ENCODE peak calls at places on chromosomes 4 and X, in six cellular contexts. One of them, this sample, is unnamed. For H3K36me3, the result is how much of the 10 kb centered on the place peaks cover.

GRCh38 chr4:7777017-7777710 is 162.5 kb downstream of the AFAP1 start:
- DNase-seq in HepG2: no peak
- DNase-seq in tibial nerve: no peak
- DNase-seq in cardiac muscle cell: no peak
- DNase-seq in lower lobe of right lung: no peak
- DNase-seq in MM.1S: no peak
- DNase-seq in this sample: no peak

GRCh38 chr4:182245041-182245440 is 1.8 kb downstream of the TENM3 start:
- DNase-seq in HepG2: no peak
- DNase-seq in tibial nerve: no peak
- DNase-seq in cardiac muscle cell: no peak
- DNase-seq in lower lobe of right lung: no peak
- DNase-seq in MM.1S: no peak
- DNase-seq in this sample: no peak

GRCh38 chrX:27680726-27681125 is 90.6 kb downstream of the DCAF8L2 start:
- DNase-seq in HepG2: no peak
- DNase-seq in tibial nerve: no peak
- DNase-seq in cardiac muscle cell: peak
- DNase-seq in lower lobe of right lung: no peak
- DNase-seq in MM.1S: no peak
- DNase-seq in this sample: no peak

GRCh38 chr4:182206916-182207315 is 36.3 kb upstream of the TENM3 start:
- DNase-seq in HepG2: no peak
- DNase-seq in tibial nerve: no peak
- DNase-seq in cardiac muscle cell: peak
- DNase-seq in lower lobe of right lung: no peak
- DNase-seq in MM.1S: no peak
- DNase-seq in this sample: no peak

GRCh38 chr4:22301253-22301652 is 214.6 kb downstream of the ADGRA3 start:
- DNase-seq in HepG2: no peak
- DNase-seq in tibial nerve: no peak
- DNase-seq in cardiac muscle cell: no peak
- DNase-seq in lower lobe of right lung: no peak
- DNase-seq in MM.1S: no peak
- DNase-seq in this sample: no peak

GRCh38 chr4:76434901-76435688 is at the start of gene SHROOM3:
- DNase-seq in HepG2: no peak
- DNase-seq in tibial nerve: no peak
- DNase-seq in cardiac muscle cell: peak
- DNase-seq in lower lobe of right lung: no peak
- DNase-seq in MM.1S: peak
- DNase-seq in this sample: no peak

GRCh38 chrX:22758807-22759481 is 240.8 kb upstream of the DDX53 start:
- DNase-seq in HepG2: no peak
- DNase-seq in tibial nerve: no peak
- DNase-seq in cardiac muscle cell: no peak
- DNase-seq in lower lobe of right lung: no peak
- DNase-seq in MM.1S: no peak
- DNase-seq in this sample: no peak

GRCh38 chr4:17781831-17782287 is 438 bp upstream of the FAM184B start:
- DNase-seq in HepG2: no peak
- DNase-seq in tibial nerve: no peak
- DNase-seq in cardiac muscle cell: no peak
- DNase-seq in lower lobe of right lung: no peak
- DNase-seq in MM.1S: no peak
- DNase-seq in this sample: no peak

GRCh38 chr4:8261851-8262535 is 7.6 kb upstream of the HTRA3 start:
- DNase-seq in HepG2: no peak
- DNase-seq in tibial nerve: no peak
- DNase-seq in cardiac muscle cell: peak
- DNase-seq in lower lobe of right lung: no peak
- DNase-seq in MM.1S: no peak
- DNase-seq in this sample: no peak

GRCh38 chr4:6963139-6963611 is 53.5 kb downstream of the TBC1D14 start:
- DNase-seq in HepG2: peak
- DNase-seq in tibial nerve: no peak
- DNase-seq in cardiac muscle cell: no peak
- DNase-seq in lower lobe of right lung: no peak
- DNase-seq in MM.1S: no peak
- DNase-seq in this sample: peak

GRCh38 chr4:153936121-153936520 is 147.2 kb upstream of the SFRP2 start:
- DNase-seq in HepG2: no peak
- DNase-seq in tibial nerve: no peak
- DNase-seq in cardiac muscle cell: no peak
- DNase-seq in lower lobe of right lung: no peak
- DNase-seq in MM.1S: no peak
- DNase-seq in this sample: no peak

GRCh38 chrX:49246541-49246940 is 11.3 kb downstream of the CCDC22 start:
- DNase-seq in HepG2: no peak
- DNase-seq in tibial nerve: no peak
- DNase-seq in cardiac muscle cell: no peak
- DNase-seq in lower lobe of right lung: no peak
- DNase-seq in MM.1S: no peak
- DNase-seq in this sample: no peak

GRCh38 chr4:7771056-7771455 is 168.6 kb downstream of the AFAP1 start:
- DNase-seq in HepG2: no peak
- DNase-seq in tibial nerve: no peak
- DNase-seq in cardiac muscle cell: no peak
- DNase-seq in lower lobe of right lung: no peak
- DNase-seq in MM.1S: no peak
- DNase-seq in this sample: no peak

GRCh38 chr4:1725521-1725920 is 4.2 kb downstream of the TACC3 start:
- DNase-seq in HepG2: no peak
- DNase-seq in tibial nerve: no peak
- DNase-seq in cardiac muscle cell: no peak
- DNase-seq in lower lobe of right lung: no peak
- DNase-seq in MM.1S: no peak
- DNase-seq in this sample: no peak

GRCh38 chr4:95050980-95051688 is 293.4 kb downstream of the BMPR1B start:
- DNase-seq in HepG2: no peak
- DNase-seq in tibial nerve: no peak
- DNase-seq in cardiac muscle cell: no peak
- DNase-seq in lower lobe of right lung: no peak
- DNase-seq in MM.1S: no peak
- DNase-seq in this sample: no peak

GRCh38 chrX:45421806-45422205 is 221.1 kb upstream of the DIPK2B start:
- DNase-seq in HepG2: no peak
- DNase-seq in tibial nerve: no peak
- DNase-seq in cardiac muscle cell: no peak
- DNase-seq in lower lobe of right lung: no peak
- DNase-seq in MM.1S: no peak
- DNase-seq in this sample: no peak

GRCh38 chrX:78658851-78659744 is at the start of gene RTL3:
- DNase-seq in HepG2: no peak
- DNase-seq in tibial nerve: no peak
- DNase-seq in cardiac muscle cell: peak
- DNase-seq in lower lobe of right lung: no peak
- DNase-seq in MM.1S: no peak
- DNase-seq in this sample: no peak

GRCh38 chr4:53551963-53552362 is 39.3 kb downstream of the LNX1 start:
- DNase-seq in HepG2: no peak
- DNase-seq in tibial nerve: no peak
- DNase-seq in cardiac muscle cell: peak
- DNase-seq in lower lobe of right lung: no peak
- DNase-seq in MM.1S: no peak
- DNase-seq in this sample: no peak

GRCh38 chr4:132195181-132195580 is 953.9 kb upstream of the PCDH10 start:
- DNase-seq in HepG2: no peak
- DNase-seq in tibial nerve: no peak
- DNase-seq in cardiac muscle cell: peak
- DNase-seq in lower lobe of right lung: no peak
- DNase-seq in MM.1S: no peak
- DNase-seq in this sample: no peak

GRCh38 chrX:119488749-119489148 is 20.5 kb downstream of the SLC25A5 start:
- DNase-seq in HepG2: peak
- DNase-seq in tibial nerve: peak
- DNase-seq in cardiac muscle cell: peak
- DNase-seq in lower lobe of right lung: peak
- DNase-seq in MM.1S: peak
- DNase-seq in this sample: no peak

GRCh38 chr4:40525811-40526598 is 103.7 kb downstream of the RBM47 start:
- DNase-seq in HepG2: no peak
- DNase-seq in tibial nerve: no peak
- DNase-seq in cardiac muscle cell: peak
- DNase-seq in lower lobe of right lung: no peak
- DNase-seq in MM.1S: no peak
- DNase-seq in this sample: peak

GRCh38 chrX:73683236-73683859 is 120.4 kb downstream of the CHIC1 start:
- DNase-seq in HepG2: no peak
- DNase-seq in tibial nerve: no peak
- DNase-seq in cardiac muscle cell: peak
- DNase-seq in lower lobe of right lung: no peak
- DNase-seq in MM.1S: no peak
- DNase-seq in this sample: no peak

GRCh38 chr4:88027611-88028608 is 20.5 kb downstream of the PKD2 start:
- DNase-seq in HepG2: no peak
- DNase-seq in tibial nerve: no peak
- DNase-seq in cardiac muscle cell: peak
- DNase-seq in lower lobe of right lung: no peak
- DNase-seq in MM.1S: peak
- DNase-seq in this sample: no peak

GRCh38 chr4:8728536-8729407 is 136.2 kb downstream of the CPZ start:
- DNase-seq in HepG2: no peak
- DNase-seq in tibial nerve: no peak
- DNase-seq in cardiac muscle cell: no peak
- DNase-seq in lower lobe of right lung: peak
- DNase-seq in MM.1S: no peak
- DNase-seq in this sample: peak

GRCh38 chrX:54044877-54045328 is 630 bp upstream of the PHF8 start:
- DNase-seq in HepG2: peak
- DNase-seq in tibial nerve: no peak
- DNase-seq in cardiac muscle cell: no peak
- DNase-seq in lower lobe of right lung: no peak
- DNase-seq in MM.1S: no peak
- DNase-seq in this sample: no peak

GRCh38 chrX:54044126-54044876 is at the start of gene PHF8:
- DNase-seq in HepG2: peak
- DNase-seq in tibial nerve: peak
- DNase-seq in cardiac muscle cell: peak
- DNase-seq in lower lobe of right lung: peak
- DNase-seq in MM.1S: peak
- DNase-seq in this sample: peak

GRCh38 chrX:54043084-54043483 is 1.2 kb downstream of the PHF8 start:
- DNase-seq in HepG2: no peak
- DNase-seq in tibial nerve: no peak
- DNase-seq in cardiac muscle cell: no peak
- DNase-seq in lower lobe of right lung: no peak
- DNase-seq in MM.1S: no peak
- DNase-seq in this sample: no peak

GRCh38 chrX:54043696-54044125 is 562 bp downstream of the PHF8 start:
- DNase-seq in HepG2: no peak
- DNase-seq in tibial nerve: no peak
- DNase-seq in cardiac muscle cell: no peak
- DNase-seq in lower lobe of right lung: no peak
- DNase-seq in MM.1S: peak
- DNase-seq in this sample: no peak

GRCh38 chrX:54042609-54043010 is 1.7 kb downstream of the PHF8 start:
- DNase-seq in HepG2: peak
- DNase-seq in tibial nerve: no peak
- DNase-seq in cardiac muscle cell: peak
- DNase-seq in lower lobe of right lung: peak
- DNase-seq in MM.1S: peak
- DNase-seq in this sample: peak
- TF ChIP-seq CTCF in HepG2: peak
- TF ChIP-seq CTCF in tibial nerve: no peak
- TF ChIP-seq CTCF in cardiac muscle cell: peak
- TF ChIP-seq CTCF in lower lobe of right lung: no peak
- TF ChIP-seq CTCF in MM.1S: peak
- TF ChIP-seq CTCF in this sample: peak

GRCh38 chr4:16171831-16172230 is 54.4 kb downstream of the TAPT1 start:
- DNase-seq in HepG2: no peak
- DNase-seq in tibial nerve: no peak
- DNase-seq in cardiac muscle cell: no peak
- DNase-seq in lower lobe of right lung: no peak
- DNase-seq in MM.1S: no peak
- DNase-seq in this sample: no peak

DNA sequence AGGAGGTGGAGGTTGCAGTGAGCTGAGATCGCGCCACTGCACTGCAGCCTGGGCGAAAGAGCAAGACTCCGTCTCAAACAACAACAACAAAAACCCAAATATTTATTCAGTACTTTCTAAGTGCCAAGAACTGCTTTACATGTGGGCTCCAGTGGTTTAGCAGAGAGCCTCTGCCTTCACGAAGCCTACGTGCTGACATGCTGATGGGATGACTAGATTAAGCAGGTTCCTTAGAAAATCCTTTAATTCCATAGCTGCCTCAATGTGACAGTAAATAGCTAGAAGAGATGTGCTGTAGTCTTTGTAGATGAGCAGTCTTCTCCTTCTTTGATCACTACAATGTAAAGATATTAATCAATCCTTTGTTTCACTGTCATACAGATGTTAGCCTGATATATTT is 49.6 kb downstream of the TAPT1 start:
- DNase-seq in HepG2: no peak
- DNase-seq in tibial nerve: no peak
- DNase-seq in cardiac muscle cell: no peak
- DNase-seq in lower lobe of right lung: no peak
- DNase-seq in MM.1S: no peak
- DNase-seq in this sample: no peak
- H3K36me3 ChIP-seq in HepG2: under half
- H3K36me3 ChIP-seq in tibial nerve: under half
- H3K36me3 ChIP-seq in cardiac muscle cell: under half
- H3K36me3 ChIP-seq in lower lobe of right lung: half or more
- H3K36me3 ChIP-seq in MM.1S: under half
- H3K36me3 ChIP-seq in this sample: under half

GRCh38 chr4:123851521-123851920 is 454.9 kb downstream of the SPRY1 start:
- DNase-seq in HepG2: no peak
- DNase-seq in tibial nerve: no peak
- DNase-seq in cardiac muscle cell: no peak
- DNase-seq in lower lobe of right lung: no peak
- DNase-seq in MM.1S: no peak
- DNase-seq in this sample: no peak

GRCh38 chr4:123858465-123858864 is 461.9 kb downstream of the SPRY1 start:
- DNase-seq in HepG2: no peak
- DNase-seq in tibial nerve: no peak
- DNase-seq in cardiac muscle cell: no peak
- DNase-seq in lower lobe of right lung: no peak
- DNase-seq in MM.1S: no peak
- DNase-seq in this sample: no peak

GRCh38 chr4:123862812-123863211 is 466.2 kb downstream of the SPRY1 start:
- DNase-seq in HepG2: no peak
- DNase-seq in tibial nerve: no peak
- DNase-seq in cardiac muscle cell: no peak
- DNase-seq in lower lobe of right lung: no peak
- DNase-seq in MM.1S: no peak
- DNase-seq in this sample: no peak

GRCh38 chr4:123853651-123854050 is 457.1 kb downstream of the SPRY1 start:
- DNase-seq in HepG2: no peak
- DNase-seq in tibial nerve: no peak
- DNase-seq in cardiac muscle cell: no peak
- DNase-seq in lower lobe of right lung: no peak
- DNase-seq in MM.1S: no peak
- DNase-seq in this sample: no peak

GRCh38 chr4:123856689-123857545 is 460.3 kb downstream of the SPRY1 start:
- DNase-seq in HepG2: peak
- DNase-seq in tibial nerve: no peak
- DNase-seq in cardiac muscle cell: peak
- DNase-seq in lower lobe of right lung: no peak
- DNase-seq in MM.1S: no peak
- DNase-seq in this sample: peak
- TF ChIP-seq CTCF in HepG2: peak
- TF ChIP-seq CTCF in tibial nerve: no peak
- TF ChIP-seq CTCF in cardiac muscle cell: peak
- TF ChIP-seq CTCF in lower lobe of right lung: peak
- TF ChIP-seq CTCF in MM.1S: no peak
- TF ChIP-seq CTCF in this sample: no peak

GRCh38 chr4:173332963-173333657 is 1.0 kb downstream of the HMGB2 start:
- DNase-seq in HepG2: no peak
- DNase-seq in tibial nerve: no peak
- DNase-seq in cardiac muscle cell: peak
- DNase-seq in lower lobe of right lung: no peak
- DNase-seq in MM.1S: peak
- DNase-seq in this sample: no peak
- H3K36me3 ChIP-seq in HepG2: under half
- H3K36me3 ChIP-seq in tibial nerve: under half
- H3K36me3 ChIP-seq in cardiac muscle cell: under half
- H3K36me3 ChIP-seq in lower lobe of right lung: under half
- H3K36me3 ChIP-seq in MM.1S: under half
- H3K36me3 ChIP-seq in this sample: under half